ENCODE peak calls at places on chromosome 9, in six cellular contexts. One of them, this sample, is unnamed.

GRCh38 chr9:90105793-90106192 is 501.0 kb downstream of the GADD45G start:
- DNase-seq in activated CD8-positive, alpha-beta T cell treated with anti-CD3 and anti-CD28 coated beads for 36 hours: no peak
- DNase-seq in progenitor cell of endocrine pancreas: no peak
- DNase-seq in tibial nerve: no peak
- DNase-seq in transverse colon: no peak
- DNase-seq in cardiac muscle cell: no peak
- DNase-seq in this sample: no peak

GRCh38 chr9:70589571-70590263 is 175.3 kb upstream of the KLF9 start:
- DNase-seq in cardiac muscle cell: no peak
- DNase-seq in progenitor cell of endocrine pancreas: no peak
- DNase-seq in activated CD8-positive, alpha-beta T cell treated with anti-CD3 and anti-CD28 coated beads for 36 hours: no peak
- DNase-seq in transverse colon: no peak
- DNase-seq in tibial nerve: no peak
- DNase-seq in this sample: no peak

GRCh38 chr9:91187965-91188344 is 173.8 kb downstream of the AUH start:
- DNase-seq in activated CD8-positive, alpha-beta T cell treated with anti-CD3 and anti-CD28 coated beads for 36 hours: no peak
- DNase-seq in progenitor cell of endocrine pancreas: no peak
- DNase-seq in transverse colon: no peak
- DNase-seq in cardiac muscle cell: no peak
- DNase-seq in tibial nerve: no peak
- DNase-seq in this sample: no peak

GRCh38 chr9:132237481-132237880 is 75.6 kb downstream of the NTNG2 start:
- DNase-seq in activated CD8-positive, alpha-beta T cell treated with anti-CD3 and anti-CD28 coated beads for 36 hours: no peak
- DNase-seq in tibial nerve: no peak
- DNase-seq in cardiac muscle cell: no peak
- DNase-seq in progenitor cell of endocrine pancreas: no peak
- DNase-seq in transverse colon: no peak
- DNase-seq in this sample: no peak

GRCh38 chr9:110871736-110872135 is 166.5 kb downstream of the LPAR1 start:
- DNase-seq in transverse colon: no peak
- DNase-seq in cardiac muscle cell: no peak
- DNase-seq in progenitor cell of endocrine pancreas: no peak
- DNase-seq in tibial nerve: no peak
- DNase-seq in activated CD8-positive, alpha-beta T cell treated with anti-CD3 and anti-CD28 coated beads for 36 hours: no peak
- DNase-seq in this sample: no peak

GRCh38 chr9:17637229-17637628 is 58.4 kb downstream of the SH3GL2 start:
- DNase-seq in activated CD8-positive, alpha-beta T cell treated with anti-CD3 and anti-CD28 coated beads for 36 hours: no peak
- DNase-seq in tibial nerve: no peak
- DNase-seq in transverse colon: no peak
- DNase-seq in cardiac muscle cell: no peak
- DNase-seq in progenitor cell of endocrine pancreas: no peak
- DNase-seq in this sample: no peak

GRCh38 chr9:34484678-34485077 is 26.1 kb downstream of the DNAI1 start:
- DNase-seq in tibial nerve: no peak
- DNase-seq in activated CD8-positive, alpha-beta T cell treated with anti-CD3 and anti-CD28 coated beads for 36 hours: no peak
- DNase-seq in progenitor cell of endocrine pancreas: no peak
- DNase-seq in cardiac muscle cell: no peak
- DNase-seq in transverse colon: no peak
- DNase-seq in this sample: no peak

GRCh38 chr9:126588491-126589168 is 25.1 kb upstream of the LMX1B start:
- DNase-seq in tibial nerve: no peak
- DNase-seq in cardiac muscle cell: no peak
- DNase-seq in activated CD8-positive, alpha-beta T cell treated with anti-CD3 and anti-CD28 coated beads for 36 hours: no peak
- DNase-seq in progenitor cell of endocrine pancreas: no peak
- DNase-seq in transverse colon: no peak
- DNase-seq in this sample: no peak

GRCh38 chr9:95224371-95225015 is 93.0 kb downstream of the FANCC start:
- DNase-seq in cardiac muscle cell: no peak
- DNase-seq in activated CD8-positive, alpha-beta T cell treated with anti-CD3 and anti-CD28 coated beads for 36 hours: no peak
- DNase-seq in transverse colon: no peak
- DNase-seq in tibial nerve: no peak
- DNase-seq in progenitor cell of endocrine pancreas: no peak
- DNase-seq in this sample: no peak

GRCh38 chr9:36995927-36996471 is 38.1 kb downstream of the PAX5 start:
- DNase-seq in transverse colon: peak; percentile 66
- DNase-seq in tibial nerve: no peak
- DNase-seq in activated CD8-positive, alpha-beta T cell treated with anti-CD3 and anti-CD28 coated beads for 36 hours: peak; percentile 71
- DNase-seq in cardiac muscle cell: peak; percentile 84
- DNase-seq in progenitor cell of endocrine pancreas: peak; percentile 54
- DNase-seq in this sample: no peak

GRCh38 chr9:76394896-76395244 is 644 bp upstream of the RFK start:
- DNase-seq in progenitor cell of endocrine pancreas: peak; percentile 11
- DNase-seq in cardiac muscle cell: peak; percentile 67
- DNase-seq in activated CD8-positive, alpha-beta T cell treated with anti-CD3 and anti-CD28 coated beads for 36 hours: peak; percentile 78
- DNase-seq in tibial nerve: peak; percentile 22
- DNase-seq in transverse colon: peak; percentile 68
- DNase-seq in this sample: no peak

GRCh38 chr9:117444466-117444865 is 29.6 kb upstream of the ASTN2 start:
- DNase-seq in progenitor cell of endocrine pancreas: no peak
- DNase-seq in activated CD8-positive, alpha-beta T cell treated with anti-CD3 and anti-CD28 coated beads for 36 hours: no peak
- DNase-seq in cardiac muscle cell: no peak
- DNase-seq in transverse colon: no peak
- DNase-seq in tibial nerve: no peak
- DNase-seq in this sample: no peak

GRCh38 chr9:99235874-99236627 is 14.0 kb downstream of the SEC61B start:
- DNase-seq in activated CD8-positive, alpha-beta T cell treated with anti-CD3 and anti-CD28 coated beads for 36 hours: peak; percentile 64
- DNase-seq in progenitor cell of endocrine pancreas: no peak
- DNase-seq in cardiac muscle cell: no peak
- DNase-seq in tibial nerve: no peak
- DNase-seq in transverse colon: peak; percentile 34
- DNase-seq in this sample: no peak

GRCh38 chr9:137321726-137322361 is 19.8 kb upstream of the NRARP start:
- DNase-seq in cardiac muscle cell: no peak
- DNase-seq in activated CD8-positive, alpha-beta T cell treated with anti-CD3 and anti-CD28 coated beads for 36 hours: no peak
- DNase-seq in transverse colon: no peak
- DNase-seq in tibial nerve: no peak
- DNase-seq in progenitor cell of endocrine pancreas: no peak
- DNase-seq in this sample: no peak

GRCh38 chr9:71916834-71917534 is 5.5 kb downstream of the C9orf85 start:
- DNase-seq in activated CD8-positive, alpha-beta T cell treated with anti-CD3 and anti-CD28 coated beads for 36 hours: peak; percentile 37
- DNase-seq in tibial nerve: no peak
- DNase-seq in progenitor cell of endocrine pancreas: no peak
- DNase-seq in cardiac muscle cell: no peak
- DNase-seq in transverse colon: peak; percentile 50
- DNase-seq in this sample: no peak

GRCh38 chr9:38207247-38207778 is 138.3 kb upstream of the SHB start:
- DNase-seq in tibial nerve: no peak
- DNase-seq in transverse colon: no peak
- DNase-seq in cardiac muscle cell: no peak
- DNase-seq in activated CD8-positive, alpha-beta T cell treated with anti-CD3 and anti-CD28 coated beads for 36 hours: no peak
- DNase-seq in progenitor cell of endocrine pancreas: no peak
- DNase-seq in this sample: no peak

DNA sequence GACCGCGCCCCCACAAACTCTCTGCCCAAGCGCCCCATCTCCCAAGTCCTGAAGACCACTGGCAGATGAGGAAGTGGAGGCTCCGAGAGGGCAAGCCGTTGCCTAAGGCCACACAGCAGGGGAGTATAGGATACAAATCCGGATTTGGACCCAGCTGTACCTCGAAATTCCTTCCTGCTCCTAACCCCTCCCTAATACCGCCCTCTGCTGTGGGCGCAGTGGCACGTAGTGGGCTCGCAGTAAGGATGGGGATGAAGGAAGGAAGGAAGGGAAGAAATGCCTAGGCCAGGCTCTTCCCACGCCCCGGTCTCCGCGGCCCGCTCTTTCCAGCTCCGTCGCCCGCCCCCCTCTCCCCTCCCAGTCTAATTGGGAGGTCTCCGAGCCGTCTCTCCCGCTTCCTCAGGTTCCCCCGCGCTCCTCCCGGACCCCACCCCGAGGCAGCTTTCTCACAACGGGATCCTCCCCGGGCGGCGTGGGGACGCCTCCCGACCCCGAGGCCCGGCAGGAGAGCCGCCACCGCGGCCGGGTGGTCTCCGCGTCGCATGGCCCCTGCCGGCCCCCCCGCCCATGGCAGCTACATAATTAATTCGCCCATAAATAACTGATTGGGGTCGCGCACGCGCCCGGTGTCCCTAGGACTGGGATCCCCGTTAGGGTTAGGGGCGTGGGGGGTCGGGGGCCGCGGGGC is 138.9 kb downstream of the C9orf50 start:
- DNase-seq in transverse colon: no peak
- DNase-seq in activated CD8-positive, alpha-beta T cell treated with anti-CD3 and anti-CD28 coated beads for 36 hours: no peak
- DNase-seq in tibial nerve: no peak
- DNase-seq in progenitor cell of endocrine pancreas: no peak
- DNase-seq in cardiac muscle cell: no peak
- DNase-seq in this sample: no peak
- TF ChIP-seq CTCF in transverse colon: no peak
- TF ChIP-seq CTCF in activated CD8-positive, alpha-beta T cell treated with anti-CD3 and anti-CD28 coated beads for 36 hours: no peak
- TF ChIP-seq CTCF in tibial nerve: peak; percentile 43
- TF ChIP-seq CTCF in progenitor cell of endocrine pancreas: no peak
- TF ChIP-seq CTCF in cardiac muscle cell: peak; percentile 30
- TF ChIP-seq CTCF in this sample: no peak

DNA sequence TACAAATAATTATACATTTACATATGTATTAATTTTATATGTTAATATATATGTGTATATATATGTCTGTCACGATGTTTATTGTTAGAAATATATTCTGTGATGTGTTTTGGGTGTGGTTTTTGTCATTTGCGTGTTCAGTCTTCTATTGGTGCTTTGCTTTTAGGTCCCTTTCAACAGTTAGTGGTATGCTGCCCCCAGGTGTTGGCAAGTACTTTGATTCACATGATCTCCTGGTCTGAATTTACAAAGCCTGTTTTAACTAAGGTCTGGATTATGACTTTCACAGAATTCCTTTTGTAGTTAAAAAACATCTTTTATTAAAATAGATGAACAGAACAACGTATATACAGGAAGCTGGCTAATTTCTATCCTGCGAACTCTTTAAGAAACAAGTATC is 271.5 kb downstream of the CCDC171 start:
- DNase-seq in progenitor cell of endocrine pancreas: no peak
- DNase-seq in transverse colon: no peak
- DNase-seq in cardiac muscle cell: peak; percentile 1
- DNase-seq in tibial nerve: no peak
- DNase-seq in activated CD8-positive, alpha-beta T cell treated with anti-CD3 and anti-CD28 coated beads for 36 hours: peak; percentile 5
- DNase-seq in this sample: no peak
- TF ChIP-seq CTCF in progenitor cell of endocrine pancreas: peak; percentile 16
- TF ChIP-seq CTCF in transverse colon: no peak
- TF ChIP-seq CTCF in cardiac muscle cell: no peak
- TF ChIP-seq CTCF in tibial nerve: no peak
- TF ChIP-seq CTCF in activated CD8-positive, alpha-beta T cell treated with anti-CD3 and anti-CD28 coated beads for 36 hours: no peak
- TF ChIP-seq CTCF in this sample: no peak

GRCh38 chr9:114538241-114538640 is 33.0 kb upstream of the WHRN start:
- DNase-seq in transverse colon: peak; percentile 69
- DNase-seq in tibial nerve: no peak
- DNase-seq in cardiac muscle cell: no peak
- DNase-seq in progenitor cell of endocrine pancreas: no peak
- DNase-seq in activated CD8-positive, alpha-beta T cell treated with anti-CD3 and anti-CD28 coated beads for 36 hours: peak; percentile 48
- DNase-seq in this sample: no peak
- TF ChIP-seq CTCF in transverse colon: peak; percentile 53
- TF ChIP-seq CTCF in tibial nerve: no peak
- TF ChIP-seq CTCF in cardiac muscle cell: no peak
- TF ChIP-seq CTCF in progenitor cell of endocrine pancreas: no peak
- TF ChIP-seq CTCF in activated CD8-positive, alpha-beta T cell treated with anti-CD3 and anti-CD28 coated beads for 36 hours: no peak
- TF ChIP-seq CTCF in this sample: no peak

GRCh38 chr9:105141448-105142101 is 102.9 kb upstream of the SLC44A1 start:
- DNase-seq in transverse colon: no peak
- DNase-seq in progenitor cell of endocrine pancreas: no peak
- DNase-seq in activated CD8-positive, alpha-beta T cell treated with anti-CD3 and anti-CD28 coated beads for 36 hours: no peak
- DNase-seq in cardiac muscle cell: no peak
- DNase-seq in tibial nerve: no peak
- DNase-seq in this sample: no peak
- TF ChIP-seq CTCF in transverse colon: no peak
- TF ChIP-seq CTCF in progenitor cell of endocrine pancreas: no peak
- TF ChIP-seq CTCF in activated CD8-positive, alpha-beta T cell treated with anti-CD3 and anti-CD28 coated beads for 36 hours: no peak
- TF ChIP-seq CTCF in cardiac muscle cell: no peak
- TF ChIP-seq CTCF in tibial nerve: no peak
- TF ChIP-seq CTCF in this sample: no peak

GRCh38 chr9:116219686-116220085 is 66.1 kb downstream of the PAPPA start:
- DNase-seq in tibial nerve: no peak
- DNase-seq in activated CD8-positive, alpha-beta T cell treated with anti-CD3 and anti-CD28 coated beads for 36 hours: no peak
- DNase-seq in progenitor cell of endocrine pancreas: no peak
- DNase-seq in transverse colon: no peak
- DNase-seq in cardiac muscle cell: peak; percentile 77
- DNase-seq in this sample: no peak
- TF ChIP-seq CTCF in tibial nerve: no peak
- TF ChIP-seq CTCF in activated CD8-positive, alpha-beta T cell treated with anti-CD3 and anti-CD28 coated beads for 36 hours: no peak
- TF ChIP-seq CTCF in progenitor cell of endocrine pancreas: no peak
- TF ChIP-seq CTCF in transverse colon: no peak
- TF ChIP-seq CTCF in cardiac muscle cell: no peak
- TF ChIP-seq CTCF in this sample: no peak

DNA sequence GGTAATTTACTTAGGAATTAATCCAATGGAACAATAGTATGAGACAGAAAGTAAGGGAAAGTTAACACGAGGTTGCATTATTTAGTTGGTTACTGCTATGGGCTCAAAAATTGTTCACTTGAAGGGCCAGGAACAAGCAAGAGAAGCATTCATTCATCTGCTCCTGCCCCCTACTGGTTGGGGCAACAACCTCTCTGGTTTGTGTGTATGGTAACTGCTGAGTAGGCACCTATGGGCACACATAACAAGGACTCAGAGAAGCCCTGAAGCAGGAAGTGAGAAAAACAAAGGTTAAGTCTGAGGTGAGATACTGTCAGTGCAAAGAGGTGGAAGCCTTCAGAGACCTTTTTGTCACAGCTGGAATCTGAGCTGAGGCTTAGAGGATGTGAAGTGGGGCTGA is 34.4 kb upstream of the RANBP6 start:
- DNase-seq in cardiac muscle cell: no peak
- DNase-seq in tibial nerve: no peak
- DNase-seq in progenitor cell of endocrine pancreas: no peak
- DNase-seq in transverse colon: peak; percentile 32
- DNase-seq in activated CD8-positive, alpha-beta T cell treated with anti-CD3 and anti-CD28 coated beads for 36 hours: peak; percentile 70
- DNase-seq in this sample: no peak
- TF ChIP-seq CTCF in cardiac muscle cell: peak; percentile 39
- TF ChIP-seq CTCF in tibial nerve: no peak
- TF ChIP-seq CTCF in progenitor cell of endocrine pancreas: no peak
- TF ChIP-seq CTCF in transverse colon: peak; percentile 42
- TF ChIP-seq CTCF in activated CD8-positive, alpha-beta T cell treated with anti-CD3 and anti-CD28 coated beads for 36 hours: peak; percentile 59
- TF ChIP-seq CTCF in this sample: no peak

GRCh38 chr9:133924453-133924852 is 67.7 kb downstream of the VAV2 start:
- DNase-seq in activated CD8-positive, alpha-beta T cell treated with anti-CD3 and anti-CD28 coated beads for 36 hours: no peak
- DNase-seq in progenitor cell of endocrine pancreas: no peak
- DNase-seq in tibial nerve: no peak
- DNase-seq in transverse colon: no peak
- DNase-seq in cardiac muscle cell: no peak
- DNase-seq in this sample: no peak
- TF ChIP-seq CTCF in activated CD8-positive, alpha-beta T cell treated with anti-CD3 and anti-CD28 coated beads for 36 hours: no peak
- TF ChIP-seq CTCF in progenitor cell of endocrine pancreas: no peak
- TF ChIP-seq CTCF in tibial nerve: no peak
- TF ChIP-seq CTCF in transverse colon: no peak
- TF ChIP-seq CTCF in cardiac muscle cell: no peak
- TF ChIP-seq CTCF in this sample: no peak

This sample was measured in omental fat pad.